ENCODE peak calls at places on chromosomes 7 and 10, in ten cellular contexts. F is astrocyte of the spinal cord, V is AG10803, K is adrenal gland, U is thoracic aorta, N is A549, L is B cell, H is left lung, O is AG09309, I is fibroblast of mammary gland. R is an unnamed sample.

GRCh38 chr7:102415685-102416225 is 17.6 kb upstream of the ORAI2 start:
- DNase-seq in K (peak), U (no peak), V (no peak), O (no peak), I (no peak), L (peak), F (no peak), N (no peak), H (no peak), R (no peak)

GRCh38 chr7:12821746-12822145 is 134.3 kb downstream of the ARL4A start:
- DNase-seq in H (no peak), F (no peak), K (no peak), N (no peak), L (no peak), U (no peak), I (no peak), O (no peak), V (no peak), R (no peak)

GRCh38 chr10:110260746-110261477 is 43.8 kb downstream of the SMNDC1 start:
- DNase-seq in L (no peak), V (peak), F (peak), H (no peak), O (no peak), U (no peak), K (no peak), I (no peak), N (no peak), R (no peak)

GRCh38 chr7:157618823-157619606 is 282.2 kb downstream of the DNAJB6 start:
- DNase-seq in O (no peak), L (no peak), I (no peak), U (no peak), V (no peak), N (no peak), F (no peak), K (no peak), H (no peak), R (no peak)

GRCh38 chr7:158680754-158681153 is 23.9 kb downstream of the NCAPG2 start:
- DNase-seq in U (no peak), K (no peak), H (no peak), I (no peak), O (no peak), V (peak), F (no peak), N (no peak), L (no peak), R (no peak)

GRCh38 chr7:33039257-33039904 is 23.2 kb downstream of the NT5C3A start:
- DNase-seq in K (no peak), N (no peak), I (peak), L (no peak), V (no peak), F (no peak), U (no peak), H (no peak), O (no peak), R (no peak)

GRCh38 chr7:48363174-48363573 is 191.9 kb downstream of the ABCA13 start:
- DNase-seq in K (no peak), I (no peak), L (no peak), N (no peak), V (no peak), U (no peak), F (no peak), O (no peak), H (no peak), R (no peak)

GRCh38 chr7:135189221-135189662 is 18.7 kb upstream of the CYREN start:
- DNase-seq in H (no peak), V (no peak), F (no peak), L (no peak), U (no peak), K (no peak), N (no peak), O (no peak), I (peak), R (no peak)

GRCh38 chr10:8181496-8182174 is 127.1 kb downstream of the GATA3 start:
- DNase-seq in I (no peak), O (no peak), U (no peak), V (no peak), L (no peak), H (no peak), K (no peak), F (no peak), N (no peak), R (no peak)

GRCh38 chr10:31650010-31650409 is 278.6 kb downstream of the ARHGAP12 start:
- DNase-seq in U (peak), L (no peak), V (peak), H (no peak), K (peak), I (peak), O (peak), F (peak), N (peak), R (no peak)

GRCh38 chr10:21510218-21511070 is 15.0 kb downstream of the SKIDA1 start:
- DNase-seq in O (no peak), I (no peak), N (no peak), H (peak), U (no peak), F (peak), V (no peak), K (no peak), L (no peak), R (no peak)

GRCh38 chr7:146655928-146656797 is 539.6 kb downstream of the CNTNAP2 start:
- DNase-seq in L (no peak), N (no peak), O (no peak), K (no peak), U (no peak), H (no peak), F (no peak), I (no peak), V (peak), R (no peak)

GRCh38 chr7:57426629-57427003 is 23.4 kb upstream of the ZNF716 start:
- DNase-seq in O (no peak), U (no peak), H (no peak), K (no peak), V (no peak), F (no peak), I (no peak), L (no peak), N (no peak), R (no peak)

GRCh38 chr10:127322286-127322685 is 125.9 kb upstream of the INSYN2A start:
- DNase-seq in U (no peak), K (no peak), L (no peak), F (no peak), H (no peak), I (no peak), N (no peak), O (no peak), V (peak), R (no peak)

GRCh38 chr10:95628786-95629185 is 27.7 kb downstream of the ALDH18A1 start:
- DNase-seq in U (no peak), I (peak), K (no peak), O (no peak), N (no peak), L (no peak), F (no peak), V (peak), H (no peak), R (no peak)

GRCh38 chr10:15245530-15245929 is 77.0 kb upstream of the NMT2 start:
- DNase-seq in F (no peak), N (peak), O (no peak), H (no peak), L (no peak), I (no peak), V (no peak), K (no peak), U (no peak), R (no peak)

GRCh38 chr7:149226840-149227494 is 12.5 kb upstream of the ZNF212 start:
- DNase-seq in U (no peak), I (peak), K (peak), V (no peak), L (no peak), N (no peak), H (no peak), O (no peak), F (no peak), R (no peak)

GRCh38 chr7:33432825-33433224 is 303.5 kb downstream of the BBS9 start:
- DNase-seq in K (no peak), I (no peak), N (no peak), H (no peak), O (no peak), F (peak), L (no peak), V (no peak), U (no peak), R (no peak)

GRCh38 chr10:98309366-98310355 is 41.7 kb upstream of the LOXL4 start:
- DNase-seq in U (peak), F (peak), H (peak), I (peak), V (peak), O (peak), K (peak), N (peak), L (no peak), R (peak)

GRCh38 chr10:31315453-31315852 is 3.6 kb upstream of the ZEB1 start:
- DNase-seq in U (no peak), F (peak), O (peak), N (no peak), H (no peak), I (peak), L (no peak), K (no peak), V (peak), R (no peak)

GRCh38 chr7:142338633-142339501 is 81.0 kb upstream of the PRSS58 start:
- DNase-seq in H (no peak), V (no peak), N (peak), U (no peak), O (no peak), K (no peak), I (peak), F (peak), L (no peak), R (no peak)

GRCh38 chr7:148395990-148396716 is 194.4 kb upstream of the C7orf33 start:
- DNase-seq in H (no peak), F (peak), U (no peak), V (no peak), N (peak), K (no peak), L (no peak), O (no peak), I (no peak), R (no peak)

GRCh38 chr10:131996508-131997365 is 15.0 kb upstream of the BNIP3 start:
- DNase-seq in O (no peak), N (no peak), L (no peak), H (no peak), V (no peak), U (no peak), K (no peak), I (no peak), F (no peak), R (no peak)

GRCh38 chr7:4271716-4272015 is 410.4 kb upstream of the FOXK1 start:
- DNase-seq in N (no peak), I (no peak), F (no peak), K (no peak), V (no peak), U (no peak), H (no peak), L (no peak), O (no peak), R (no peak)

GRCh38 chr7:4269746-4270145 is 412.3 kb upstream of the FOXK1 start:
- DNase-seq in U (no peak), L (no peak), H (no peak), I (no peak), O (no peak), N (no peak), K (no peak), V (no peak), F (no peak), R (peak)

GRCh38 chr7:4272141-4272540 is 410.0 kb upstream of the FOXK1 start:
- DNase-seq in L (no peak), N (no peak), U (no peak), V (no peak), F (no peak), H (no peak), O (no peak), I (no peak), K (no peak), R (no peak)

GRCh38 chr7:4270268-4270667 is 411.8 kb upstream of the FOXK1 start:
- DNase-seq in K (no peak), V (no peak), N (no peak), L (no peak), O (no peak), U (no peak), H (no peak), I (no peak), F (no peak), R (peak)

GRCh38 chr7:4270941-4271715 is 411.0 kb upstream of the FOXK1 start:
- DNase-seq in O (no peak), H (no peak), I (no peak), N (no peak), L (no peak), V (no peak), F (no peak), U (no peak), K (no peak), R (peak)
- TF ChIP-seq CTCF in O (no peak), H (no peak), I (no peak), N (no peak), L (no peak), V (no peak), F (no peak), U (no peak), K (no peak), R (no peak)

GRCh38 chr10:100727808-100728207 is 17.6 kb upstream of the PAX2 start:
- DNase-seq in I (no peak), L (no peak), N (no peak), U (no peak), H (no peak), V (no peak), F (no peak), K (no peak), O (no peak), R (no peak)

GRCh38 chr10:100729877-100730738 is 15.3 kb upstream of the PAX2 start:
- DNase-seq in O (no peak), K (no peak), I (no peak), V (no peak), F (no peak), N (no peak), H (no peak), L (no peak), U (no peak), R (no peak)

GRCh38 chr10:100731603-100732596 is 13.5 kb upstream of the PAX2 start:
- DNase-seq in U (no peak), V (no peak), F (no peak), N (no peak), K (no peak), H (no peak), I (no peak), L (no peak), O (no peak), R (no peak)

GRCh38 chr10:100730739-100731602 is 14.4 kb upstream of the PAX2 start:
- DNase-seq in V (peak), N (peak), I (peak), O (no peak), K (no peak), U (no peak), H (no peak), L (no peak), F (no peak), R (no peak)

DNA sequence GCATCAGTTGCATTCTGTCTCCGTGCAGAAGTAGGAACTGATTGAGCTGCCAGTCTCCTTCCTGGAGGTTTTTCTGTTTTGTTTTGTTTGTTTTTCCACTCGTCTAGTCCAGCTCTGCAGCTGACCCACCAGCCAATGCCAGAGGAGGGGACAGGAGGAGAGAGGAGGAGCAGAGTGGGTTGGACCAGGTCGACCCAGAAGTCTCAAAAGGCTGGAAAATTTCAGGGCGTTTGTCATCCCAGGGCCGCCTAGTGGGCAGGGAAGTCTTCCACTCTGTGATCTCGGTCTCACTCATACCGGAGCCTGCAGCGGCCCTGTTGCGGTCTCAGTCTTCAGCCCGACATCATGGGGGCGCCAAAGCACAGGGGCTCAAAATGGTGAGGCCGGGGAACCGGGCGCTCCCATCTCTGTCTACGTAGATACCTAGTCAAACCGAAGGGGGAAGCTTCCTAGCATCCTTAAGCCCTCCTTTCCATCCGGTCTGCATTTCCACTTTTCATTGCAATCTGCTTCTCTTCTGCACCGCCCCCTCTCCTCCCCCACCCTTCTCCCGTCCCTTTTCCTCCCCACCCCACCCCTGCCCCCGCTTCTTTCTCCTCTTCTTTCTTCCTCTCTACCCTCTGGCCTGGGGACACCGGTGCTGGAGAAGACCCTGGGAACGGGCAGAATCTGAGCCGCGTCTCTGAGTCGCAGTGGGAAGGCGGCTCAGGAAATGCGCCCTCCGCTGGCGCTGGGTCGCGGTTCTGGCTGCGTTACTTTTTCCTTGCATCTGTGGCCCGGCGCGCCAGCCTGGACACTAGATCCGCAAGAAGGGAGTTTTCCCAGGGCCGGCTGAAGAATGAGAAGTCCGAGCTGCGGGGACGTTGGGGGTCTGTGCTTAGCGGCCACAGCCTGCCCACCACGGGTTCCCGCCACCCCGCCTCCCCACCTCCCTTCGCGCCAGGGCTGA is 16.2 kb upstream of the PAX2 start:
- DNase-seq in L (no peak), V (peak), F (no peak), U (no peak), K (peak), O (no peak), N (peak), I (peak), H (no peak), R (no peak)
- TF ChIP-seq CTCF in L (peak), V (peak), F (peak), U (no peak), K (peak), O (peak), N (peak), I (no peak), H (no peak), R (peak)

DNA sequence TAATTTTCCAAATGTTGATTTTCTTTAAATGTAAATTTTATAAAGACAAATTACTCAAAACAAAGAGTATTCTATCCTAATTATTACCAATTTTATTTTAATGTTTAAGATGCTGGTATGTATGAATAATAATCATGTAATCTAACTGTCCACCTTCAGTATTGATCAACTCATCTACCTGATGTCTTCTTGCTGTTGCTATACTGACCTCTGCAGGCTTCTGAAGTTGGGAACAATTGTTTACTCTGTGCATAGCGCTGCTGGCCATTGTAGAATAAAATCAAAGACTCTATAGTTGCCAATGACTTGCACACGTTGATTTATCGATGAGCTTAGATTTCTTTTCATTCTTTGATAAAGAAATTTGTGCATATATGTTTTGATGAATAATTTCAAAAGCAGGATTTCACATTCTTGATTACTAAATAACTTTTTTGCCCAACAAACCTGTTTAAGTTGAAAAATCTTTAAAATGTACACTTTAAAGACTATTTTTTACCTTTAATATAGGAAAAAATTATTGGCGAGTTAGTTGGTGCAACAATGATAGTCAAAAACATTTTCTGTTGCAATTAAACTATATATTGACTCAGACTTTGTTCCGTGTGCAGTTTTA is 282.3 kb downstream of the TFEC start:
- DNase-seq in V (peak), O (no peak), I (peak), U (no peak), K (no peak), L (no peak), N (peak), F (peak), H (no peak), R (no peak)
- TF ChIP-seq CTCF in V (peak), O (peak), I (peak), U (no peak), K (no peak), L (no peak), N (peak), F (peak), H (no peak), R (peak)

GRCh38 chr10:86698207-86698940 is 30.1 kb downstream of the LDB3 start:
- DNase-seq in I (no peak), N (no peak), O (no peak), H (peak), U (no peak), F (no peak), K (no peak), L (no peak), V (no peak), R (no peak)
- TF ChIP-seq CTCF in I (no peak), N (peak), O (no peak), H (no peak), U (no peak), F (peak), K (no peak), L (no peak), V (peak), R (no peak)

DNA sequence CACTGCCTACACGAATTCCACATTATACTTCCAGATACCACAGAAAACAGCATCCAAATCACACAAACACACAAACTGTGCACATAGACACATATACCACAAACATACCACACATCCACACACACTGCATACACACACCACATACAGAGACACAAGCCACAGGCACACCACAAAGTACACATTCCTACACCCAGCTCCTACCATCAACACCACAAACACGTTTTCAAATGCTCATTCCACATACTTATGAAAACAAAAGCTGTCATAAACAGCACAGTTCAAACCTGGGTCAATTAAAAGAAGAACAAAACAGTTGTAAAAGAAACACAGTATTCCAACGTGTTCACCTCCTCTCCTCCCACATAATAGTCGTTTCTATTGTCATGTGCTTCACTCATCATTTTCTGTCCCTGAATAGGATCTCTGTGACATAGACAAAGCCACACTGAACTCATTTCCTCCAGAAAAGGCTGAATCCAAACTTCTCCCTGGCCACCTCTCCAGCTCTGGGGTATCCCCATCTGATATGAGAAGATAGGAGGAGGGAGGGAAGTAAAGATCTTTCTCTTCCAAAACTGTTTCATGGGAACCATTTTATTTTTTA is 89.2 kb downstream of the CXCL12 start:
- DNase-seq in O (no peak), L (no peak), I (peak), H (no peak), K (no peak), F (peak), U (no peak), V (peak), N (no peak), R (no peak)
- TF ChIP-seq CTCF in O (no peak), L (no peak), I (no peak), H (no peak), K (no peak), F (no peak), U (no peak), V (no peak), N (no peak), R (no peak)

GRCh38 chr7:144069511-144069910 is at the start of gene OR2A25:
- DNase-seq in H (no peak), F (no peak), O (no peak), I (no peak), U (no peak), L (no peak), K (no peak), N (no peak), V (no peak), R (no peak)

GRCh38 chr7:144057954-144058353 is 9.2 kb downstream of the OR2A5 start:
- DNase-seq in H (no peak), L (no peak), O (no peak), U (no peak), V (no peak), I (peak), F (peak), N (peak), K (peak), R (no peak)

GRCh38 chr7:144063710-144064109 is 5.9 kb upstream of the OR2A25 start:
- DNase-seq in F (no peak), N (no peak), H (no peak), L (no peak), K (no peak), I (no peak), V (no peak), O (no peak), U (no peak), R (no peak)
- TF ChIP-seq CTCF in F (no peak), N (no peak), H (no peak), L (no peak), K (no peak), I (peak), V (peak), O (peak), U (no peak), R (peak)

GRCh38 chr7:2075811-2076210 is 156.9 kb downstream of the MAD1L1 start:
- DNase-seq in H (no peak), U (no peak), L (no peak), N (no peak), O (no peak), I (no peak), V (no peak), F (no peak), K (no peak), R (no peak)
- TF ChIP-seq CTCF in H (no peak), U (no peak), L (no peak), N (no peak), O (no peak), I (no peak), V (no peak), F (no peak), K (no peak), R (no peak)

R was measured in type B pancreatic cell.